ENCODE peak calls at places on chromosomes 1 and 21, in ten cellular contexts. I is Peyer's patch, Z is heart right ventricle, K is epithelial cell of esophagus, D is tibial nerve, P is lung, E is brain microvascular endothelial cell, O is ovary, Y is heart left ventricle, A is HFF-Myc. X is an unnamed sample.

GRCh38 chr1:175481126-175482071 is 262.0 kb downstream of the TNR start:
- DNase-seq in P (no peak), I (no peak), D (no peak), Z (no peak), A (no peak), E (peak), K (peak), O (no peak), Y (no peak), X (no peak)

GRCh38 chr1:69122373-69122772 is 445.3 kb upstream of the LRRC7 start:
- DNase-seq in P (no peak), K (no peak), Z (no peak), O (no peak), D (no peak), I (no peak), Y (no peak), A (no peak), E (no peak), X (no peak)

GRCh38 chr1:200233393-200233792 is 176.4 kb downstream of the ZNF281 start:
- DNase-seq in K (peak), D (no peak), P (no peak), I (no peak), E (peak), Y (no peak), Z (no peak), A (no peak), O (no peak), X (peak)

GRCh38 chr1:42422672-42423236 is 33.1 kb downstream of the ZMYND12 start:
- DNase-seq in Z (peak), E (no peak), Y (no peak), A (no peak), K (no peak), D (no peak), O (no peak), P (no peak), I (no peak), X (no peak)

GRCh38 chr1:220426989-220427388 is 100.9 kb upstream of the MARK1 start:
- DNase-seq in O (no peak), E (no peak), D (no peak), Y (no peak), A (no peak), I (no peak), Z (no peak), P (no peak), K (peak), X (no peak)

GRCh38 chr1:116336250-116336649 is 36.8 kb upstream of the ATP1A1 start:
- DNase-seq in K (no peak), D (no peak), Y (no peak), Z (no peak), I (no peak), A (no peak), E (no peak), O (no peak), P (no peak), X (no peak)

GRCh38 chr1:165647970-165648369 is 16.9 kb downstream of the MGST3 start:
- DNase-seq in I (no peak), P (no peak), K (no peak), E (peak), A (no peak), Y (no peak), D (no peak), O (no peak), Z (no peak), X (peak)

GRCh38 chr1:194067772-194068171 is 881.4 kb upstream of the B3GALT2 start:
- DNase-seq in D (no peak), Y (no peak), A (no peak), O (no peak), P (no peak), I (no peak), K (peak), E (no peak), Z (no peak), X (no peak)

GRCh38 chr1:228081578-228082259 is 789 bp upstream of the ARF1 start:
- DNase-seq in Z (no peak), A (no peak), P (no peak), Y (no peak), O (peak), I (no peak), K (no peak), D (no peak), E (no peak), X (no peak)

GRCh38 chr1:246104927-246105326 is 402.2 kb downstream of the SMYD3 start:
- DNase-seq in Z (no peak), P (no peak), O (no peak), E (no peak), Y (no peak), K (peak), I (no peak), D (no peak), A (no peak), X (no peak)

GRCh38 chr21:36847189-36847588 is 119.3 kb downstream of the HLCS start:
- DNase-seq in O (no peak), A (peak), Z (no peak), Y (no peak), D (no peak), P (no peak), I (no peak), K (peak), E (peak), X (peak)

GRCh38 chr21:44871576-44872265 is 1.8 kb downstream of the PTTG1IP start:
- DNase-seq in O (peak), E (peak), Y (no peak), A (no peak), K (peak), D (no peak), Z (peak), P (peak), I (peak), X (no peak)

GRCh38 chr1:203467550-203467921 is 8.1 kb upstream of the PRELP start:
- DNase-seq in P (no peak), K (no peak), D (peak), E (no peak), Z (peak), Y (peak), I (no peak), A (no peak), O (peak), X (no peak)

GRCh38 chr1:143720087-143721023 is 251.4 kb downstream of the FAM72C start:
- DNase-seq in A (no peak), Y (no peak), D (no peak), K (peak), I (no peak), Z (no peak), P (peak), O (no peak), E (no peak), X (no peak)
- H3K4me3 ChIP-seq in A (no peak), Y (no peak), D (no peak), K (no peak), I (no peak), Z (no peak), P (no peak), O (no peak), E (no peak), X (no peak)

GRCh38 chr1:21573475-21573874 is 64.3 kb downstream of the ALPL start:
- DNase-seq in K (no peak), A (no peak), O (no peak), Y (no peak), P (no peak), Z (no peak), D (no peak), I (no peak), E (no peak), X (no peak)

GRCh38 chr1:21575351-21575942 is 66.2 kb downstream of the ALPL start:
- DNase-seq in I (no peak), P (no peak), A (no peak), O (no peak), Z (no peak), D (no peak), K (no peak), E (no peak), Y (no peak), X (no peak)

GRCh38 chr1:21576031-21576797 is 67.0 kb downstream of the ALPL start:
- DNase-seq in Z (no peak), Y (no peak), O (no peak), E (no peak), D (no peak), I (no peak), K (no peak), P (no peak), A (no peak), X (no peak)

GRCh38 chr1:21573971-21574458 is 64.8 kb downstream of the ALPL start:
- DNase-seq in Z (peak), I (peak), A (peak), K (peak), Y (peak), O (peak), D (no peak), E (peak), P (peak), X (peak)

DNA sequence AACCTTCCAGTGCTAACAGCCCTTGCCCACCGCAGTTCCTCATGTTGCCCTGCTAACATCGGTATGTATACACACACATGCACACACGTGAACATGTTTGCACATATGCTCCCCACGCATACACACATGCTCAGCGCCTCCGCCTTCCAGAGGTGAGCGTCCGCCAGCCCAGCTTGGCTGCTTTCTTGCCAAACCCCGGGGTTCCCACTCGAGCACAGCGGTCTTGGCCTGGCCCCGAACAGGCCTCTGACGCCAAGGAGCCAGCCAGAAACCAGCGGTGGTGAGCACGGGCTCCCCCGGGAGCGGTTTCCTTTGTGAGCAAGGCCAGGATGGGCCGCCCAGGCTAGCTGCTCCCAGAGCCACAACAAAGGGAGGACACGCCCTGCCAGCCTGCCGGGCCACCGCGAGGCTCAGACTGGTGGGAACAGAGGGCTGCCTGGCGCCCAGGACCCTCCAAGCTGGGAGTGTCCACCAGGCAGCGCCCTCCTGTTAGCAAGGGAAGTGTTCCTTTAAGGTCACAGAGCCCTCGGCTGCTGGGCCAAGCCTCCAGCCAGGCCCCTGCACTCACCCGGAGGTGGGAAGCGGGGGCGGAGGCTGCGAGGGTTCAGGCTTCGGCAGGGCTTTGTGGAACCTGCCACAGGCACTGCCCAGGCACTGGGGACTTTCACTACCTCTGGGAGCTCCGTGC is 65.4 kb downstream of the ALPL start:
- DNase-seq in A (no peak), Y (peak), D (no peak), K (no peak), P (no peak), E (peak), I (no peak), Z (peak), O (peak), X (peak)
- TF ChIP-seq CTCF in A (no peak), Y (no peak), D (no peak), K (no peak), P (no peak), E (peak), I (no peak), Z (no peak), O (no peak), X (peak)

DNA sequence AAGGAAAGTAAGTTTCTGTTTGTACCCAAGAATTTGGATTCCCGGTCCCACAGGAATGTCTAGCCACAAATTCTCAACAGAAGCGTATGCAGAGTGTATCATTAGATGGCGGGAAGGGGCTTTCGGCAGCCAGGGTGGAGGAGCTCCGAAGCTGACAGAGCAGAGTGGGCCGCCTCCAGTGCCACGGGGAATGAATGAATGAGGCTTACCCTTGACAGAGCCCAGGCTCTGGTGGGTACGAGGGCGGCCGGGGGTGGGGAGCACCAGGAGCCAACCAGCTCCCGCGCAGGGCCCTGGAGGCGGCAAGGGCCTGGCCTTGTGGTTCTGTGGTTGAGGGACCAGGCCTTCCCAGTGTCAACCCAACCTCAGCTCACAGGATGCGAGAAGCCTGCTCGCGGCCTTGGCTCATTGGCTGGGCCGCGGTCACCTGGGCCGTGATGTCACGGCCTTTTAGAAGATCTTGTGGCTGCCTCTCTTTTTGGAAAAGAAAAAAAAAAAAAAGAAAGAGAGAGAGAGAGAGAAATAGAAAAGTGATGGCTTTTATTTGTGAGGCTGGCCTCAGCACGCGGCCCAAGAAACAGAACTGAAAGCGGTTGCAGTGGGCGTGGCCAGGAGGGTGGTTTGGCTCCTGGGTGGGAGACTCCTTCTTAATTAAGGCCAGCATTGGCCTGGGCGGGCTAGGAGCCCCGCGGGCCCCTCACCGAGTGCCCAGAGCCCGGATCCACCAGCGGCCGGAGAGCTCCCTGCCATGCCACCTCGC is 34.9 kb upstream of the RUNX3 start:
- DNase-seq in O (no peak), D (no peak), Y (no peak), P (no peak), K (no peak), Z (peak), A (no peak), E (peak), I (peak), X (peak)
- H3K4me3 ChIP-seq in O (no peak), D (peak), Y (no peak), P (no peak), K (no peak), Z (no peak), A (no peak), E (peak), I (peak), X (no peak)

GRCh38 chr1:206631085-206631509 is 4.2 kb upstream of the DYRK3 start:
- DNase-seq in A (peak), Y (peak), Z (peak), K (peak), I (no peak), P (peak), O (peak), D (no peak), E (peak), X (peak)
- TF ChIP-seq CTCF in A (peak), Y (peak), Z (peak), K (peak), I (peak), P (peak), O (no peak), D (peak), E (peak), X (peak)

DNA sequence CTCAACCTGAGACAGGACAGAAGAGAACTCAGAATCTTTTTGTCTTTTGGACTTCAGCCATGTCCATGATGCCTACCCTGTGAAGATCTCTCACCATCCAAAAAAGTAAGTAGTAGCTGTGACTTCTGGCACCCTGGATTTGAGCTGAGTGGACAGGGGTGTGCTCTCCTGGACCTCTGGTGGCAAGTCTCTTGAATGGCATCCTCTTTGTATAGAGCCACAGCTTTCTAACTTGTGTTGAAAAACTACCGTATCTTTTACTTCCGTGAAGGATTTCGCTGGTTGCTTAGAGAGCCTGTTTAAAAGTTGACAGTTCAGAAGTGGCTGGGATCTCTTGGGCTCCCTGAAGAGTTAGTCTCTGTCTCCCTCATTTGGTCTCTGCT is 1.8 kb downstream of the MFN2 start:
- DNase-seq in Y (no peak), E (peak), D (no peak), P (no peak), Z (no peak), K (no peak), A (no peak), I (no peak), O (no peak), X (no peak)
- H3K4me3 ChIP-seq in Y (no peak), E (no peak), D (no peak), P (no peak), Z (peak), K (peak), A (peak), I (no peak), O (no peak), X (no peak)

DNA sequence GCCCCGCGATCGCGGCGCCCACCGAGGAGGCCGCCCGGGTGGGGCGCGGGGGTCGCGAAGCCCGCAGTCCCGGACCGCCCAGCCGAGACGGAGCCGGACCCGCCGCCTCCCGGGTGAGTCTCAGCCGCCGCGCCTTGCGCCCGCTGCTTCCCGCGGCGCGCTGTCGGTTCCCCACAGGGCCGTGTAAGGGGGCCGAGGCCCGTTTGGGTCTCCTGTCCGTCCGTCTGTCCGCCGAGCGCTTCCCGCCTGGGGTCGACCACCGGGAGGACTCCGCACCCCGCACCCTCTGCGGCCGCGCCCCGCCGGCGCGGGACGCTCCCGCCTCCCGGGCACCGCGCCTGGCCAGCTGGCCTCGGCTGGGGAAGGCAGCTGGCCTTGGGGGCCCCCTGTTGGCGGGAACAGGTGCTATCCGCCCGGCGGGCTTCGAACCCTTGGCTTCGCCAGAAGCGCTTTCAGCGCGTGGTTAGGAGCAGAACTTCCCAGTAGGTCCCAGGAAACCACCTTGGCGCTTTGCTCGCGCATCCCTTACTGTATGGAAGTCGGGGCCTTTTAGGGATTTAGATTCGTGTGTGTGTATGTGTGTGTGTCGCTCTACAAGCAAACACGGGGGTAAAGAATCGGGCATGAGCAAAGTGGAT is 414 bp downstream of the TMEM51 start:
- DNase-seq in E (peak), I (peak), Z (peak), O (peak), P (peak), D (no peak), A (no peak), Y (peak), K (peak), X (no peak)
- TF ChIP-seq CTCF in E (peak), I (peak), Z (peak), O (peak), P (peak), D (peak), A (peak), Y (peak), K (peak), X (peak)

GRCh38 chr1:35043498-35043897 is 11.8 kb upstream of the ZMYM6 start:
- DNase-seq in A (no peak), P (no peak), E (no peak), O (no peak), D (no peak), K (no peak), I (no peak), Z (no peak), Y (no peak), X (no peak)
- H3K4me3 ChIP-seq in A (no peak), P (no peak), E (no peak), O (no peak), D (no peak), K (no peak), I (no peak), Z (no peak), Y (no peak), X (no peak)

DNA sequence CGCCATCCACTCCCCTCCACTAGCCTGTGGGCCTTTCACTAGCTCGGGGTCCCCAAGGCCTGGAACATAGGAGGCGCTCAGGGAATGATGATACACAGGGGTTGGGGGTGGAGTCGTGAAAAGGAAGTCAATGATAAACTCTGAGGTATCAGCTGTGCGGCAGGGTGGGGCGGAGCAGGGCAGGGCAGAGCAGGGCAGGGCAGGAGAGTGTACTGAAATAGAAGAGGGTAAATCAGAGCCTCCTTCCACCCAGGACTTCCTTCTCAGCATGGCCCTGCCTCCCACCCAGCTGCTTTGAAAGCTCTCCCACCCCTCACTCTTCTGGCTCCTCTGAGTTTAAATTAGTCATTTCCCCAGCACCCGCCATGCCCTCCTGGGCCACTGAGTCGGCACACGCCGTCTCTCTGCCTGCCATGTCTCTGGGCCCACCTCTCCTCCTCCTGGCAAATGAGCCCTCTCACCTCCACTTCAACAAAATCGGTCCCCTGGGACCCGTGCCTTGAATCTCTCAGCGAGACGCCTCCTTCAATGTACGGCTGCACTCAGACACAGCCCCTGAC is 16.9 kb downstream of the CAPZB start:
- DNase-seq in P (no peak), D (no peak), I (peak), O (no peak), Y (no peak), K (peak), Z (peak), A (no peak), E (no peak), X (no peak)
- TF ChIP-seq CTCF in P (no peak), D (no peak), I (peak), O (no peak), Y (no peak), K (no peak), Z (no peak), A (no peak), E (no peak), X (no peak)

X was measured in astrocyte of the cerebellum.